ENCODE peak calls at places on chromosome 14, in five cellular contexts. G is hepatocyte; T is effector memory CD8-positive, alpha-beta T cell; H is KBM-7; J is stimulated activated CD4-positive, alpha-beta T cell treated with anti-CD3 and anti-CD28 coated beads, Interleukin-2, amount 100 ng/mL, for 24 hours. Y is an unnamed sample.

GRCh38 chr14:33348510-33348909 is 409.8 kb downstream of the NPAS3 start:
- DNase-seq in G (no peak), T (no peak), H (no peak), J (no peak), Y (no peak)

GRCh38 chr14:31718585-31718984 is 157.4 kb downstream of the NUBPL start:
- DNase-seq in G (no peak), T (no peak), H (no peak), J (no peak), Y (no peak)

GRCh38 chr14:71647086-71647784 is 285.0 kb upstream of the RGS6 start:
- DNase-seq in G (peak), T (no peak), H (no peak), J (no peak), Y (no peak)

GRCh38 chr14:97073622-97074021 is 276.4 kb downstream of the VRK1 start:
- DNase-seq in G (no peak), T (no peak), H (no peak), J (no peak), Y (no peak)

GRCh38 chr14:54901380-54902142 is 1.1 kb downstream of the GCH1 start:
- DNase-seq in G (peak), T (no peak), H (no peak), J (peak), Y (peak)

GRCh38 chr14:99540196-99541032 is 59.2 kb downstream of the CCNK start:
- DNase-seq in G (no peak), T (no peak), H (no peak), J (no peak), Y (no peak)

GRCh38 chr14:71137536-71138235 is 230.4 kb downstream of the PCNX1 start:
- DNase-seq in G (no peak), T (no peak), H (no peak), J (no peak), Y (no peak)

GRCh38 chr14:105117257-105117646 is 51.3 kb downstream of the JAG2 start:
- DNase-seq in G (no peak), T (no peak), H (no peak), J (no peak), Y (no peak)

GRCh38 chr14:104844306-104845032 is 20.6 kb upstream of the CEP170B start:
- DNase-seq in G (no peak), T (no peak), H (no peak), J (no peak), Y (no peak)

GRCh38 chr14:24269910-24270536 is 1.4 kb downstream of the RABGGTA start:
- DNase-seq in G (no peak), T (no peak), H (no peak), J (no peak), Y (no peak)